ENCODE peak calls at places on chromosome 17, in six cellular contexts. One of them, this sample, is unnamed.

GRCh38 chr17:50865060-50865867 is 890 bp downstream of the TOB1 start:
- DNase-seq in A549: peak
- DNase-seq in esophagus squamous epithelium: no peak
- DNase-seq in tibial nerve: peak
- DNase-seq in CD4-positive, CD25-positive, alpha-beta regulatory T cell: peak
- DNase-seq in CD8-positive, alpha-beta memory T cell: peak
- DNase-seq in this sample: no peak

GRCh38 chr17:63151981-63152523 is 186.0 kb downstream of the TANC2 start:
- DNase-seq in A549: no peak
- DNase-seq in esophagus squamous epithelium: no peak
- DNase-seq in tibial nerve: no peak
- DNase-seq in CD4-positive, CD25-positive, alpha-beta regulatory T cell: no peak
- DNase-seq in CD8-positive, alpha-beta memory T cell: no peak
- DNase-seq in this sample: no peak

GRCh38 chr17:4533522-4534502 is 21.4 kb downstream of the MYBBP1A start:
- DNase-seq in A549: peak
- DNase-seq in esophagus squamous epithelium: no peak
- DNase-seq in tibial nerve: no peak
- DNase-seq in CD4-positive, CD25-positive, alpha-beta regulatory T cell: peak
- DNase-seq in CD8-positive, alpha-beta memory T cell: no peak
- DNase-seq in this sample: peak

GRCh38 chr17:80694085-80694991 is 149.7 kb downstream of the RPTOR start:
- DNase-seq in A549: no peak
- DNase-seq in esophagus squamous epithelium: no peak
- DNase-seq in tibial nerve: no peak
- DNase-seq in CD4-positive, CD25-positive, alpha-beta regulatory T cell: no peak
- DNase-seq in CD8-positive, alpha-beta memory T cell: no peak
- DNase-seq in this sample: no peak

GRCh38 chr17:45789874-45790273 is 5.8 kb downstream of the CRHR1 start:
- DNase-seq in A549: no peak
- DNase-seq in esophagus squamous epithelium: no peak
- DNase-seq in tibial nerve: no peak
- DNase-seq in CD4-positive, CD25-positive, alpha-beta regulatory T cell: no peak
- DNase-seq in CD8-positive, alpha-beta memory T cell: no peak
- DNase-seq in this sample: no peak

GRCh38 chr17:6639014-6639650 is 1.4 kb downstream of the KIAA0753 start:
- DNase-seq in A549: no peak
- DNase-seq in esophagus squamous epithelium: no peak
- DNase-seq in tibial nerve: no peak
- DNase-seq in CD4-positive, CD25-positive, alpha-beta regulatory T cell: no peak
- DNase-seq in CD8-positive, alpha-beta memory T cell: no peak
- DNase-seq in this sample: no peak

GRCh38 chr17:79439493-79439892 is 171.4 kb downstream of the RBFOX3 start:
- DNase-seq in A549: no peak
- DNase-seq in esophagus squamous epithelium: no peak
- DNase-seq in tibial nerve: no peak
- DNase-seq in CD4-positive, CD25-positive, alpha-beta regulatory T cell: no peak
- DNase-seq in CD8-positive, alpha-beta memory T cell: no peak
- DNase-seq in this sample: no peak

GRCh38 chr17:13001991-13002615 is 15.7 kb downstream of the ELAC2 start:
- DNase-seq in A549: no peak
- DNase-seq in esophagus squamous epithelium: no peak
- DNase-seq in tibial nerve: no peak
- DNase-seq in CD4-positive, CD25-positive, alpha-beta regulatory T cell: no peak
- DNase-seq in CD8-positive, alpha-beta memory T cell: no peak
- DNase-seq in this sample: no peak

GRCh38 chr17:71396711-71397110 is 724.1 kb upstream of the SOX9 start:
- DNase-seq in A549: no peak
- DNase-seq in esophagus squamous epithelium: no peak
- DNase-seq in tibial nerve: no peak
- DNase-seq in CD4-positive, CD25-positive, alpha-beta regulatory T cell: no peak
- DNase-seq in CD8-positive, alpha-beta memory T cell: no peak
- DNase-seq in this sample: no peak

GRCh38 chr17:66830451-66830850 is 4.5 kb upstream of the CACNG5 start:
- DNase-seq in A549: no peak
- DNase-seq in esophagus squamous epithelium: no peak
- DNase-seq in tibial nerve: no peak
- DNase-seq in CD4-positive, CD25-positive, alpha-beta regulatory T cell: no peak
- DNase-seq in CD8-positive, alpha-beta memory T cell: no peak
- DNase-seq in this sample: no peak

GRCh38 chr17:81837641-81838040 is 2.8 kb upstream of the PPP1R27 start:
- DNase-seq in A549: no peak
- DNase-seq in esophagus squamous epithelium: no peak
- DNase-seq in tibial nerve: no peak
- DNase-seq in CD4-positive, CD25-positive, alpha-beta regulatory T cell: no peak
- DNase-seq in CD8-positive, alpha-beta memory T cell: no peak
- DNase-seq in this sample: no peak

GRCh38 chr17:81867952-81868673 is 3.0 kb downstream of the ARHGDIA start:
- DNase-seq in A549: peak
- DNase-seq in esophagus squamous epithelium: no peak
- DNase-seq in tibial nerve: no peak
- DNase-seq in CD4-positive, CD25-positive, alpha-beta regulatory T cell: no peak
- DNase-seq in CD8-positive, alpha-beta memory T cell: no peak
- DNase-seq in this sample: no peak

DNA sequence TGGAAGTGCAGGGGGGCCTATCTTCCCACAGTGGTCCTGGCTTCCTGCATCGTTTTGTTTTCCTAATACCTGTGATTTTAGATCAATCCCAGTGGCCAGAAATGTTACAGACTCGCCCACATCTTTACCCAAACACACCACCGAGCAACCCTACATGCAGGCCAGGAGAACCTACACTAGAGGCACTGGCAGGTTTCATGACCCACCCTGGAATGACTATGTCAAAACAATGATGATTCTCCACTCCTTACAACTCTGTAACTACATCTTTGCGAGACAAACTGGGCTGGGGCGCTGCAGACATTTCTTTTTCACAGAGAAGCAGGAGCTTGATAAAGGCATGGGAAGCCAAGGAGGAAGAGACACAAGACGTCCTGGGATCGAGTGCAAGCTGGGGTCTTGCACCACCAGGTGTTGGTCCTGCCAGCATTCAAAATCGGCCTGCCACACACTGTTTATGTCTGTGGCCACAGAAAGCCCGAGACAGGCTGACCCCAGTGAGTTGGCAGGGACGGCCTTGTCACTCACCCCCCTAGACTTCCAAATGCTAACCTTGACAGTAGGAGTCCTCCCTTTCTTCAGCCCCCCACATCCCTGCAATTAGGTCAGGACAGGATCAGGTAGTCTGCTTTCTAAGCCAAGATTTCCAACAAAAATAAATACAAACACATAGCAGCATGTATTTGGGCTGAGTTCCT is 32.4 kb downstream of the UBE2O start:
- DNase-seq in A549: no peak
- DNase-seq in esophagus squamous epithelium: no peak
- DNase-seq in tibial nerve: no peak
- DNase-seq in CD4-positive, CD25-positive, alpha-beta regulatory T cell: no peak
- DNase-seq in CD8-positive, alpha-beta memory T cell: no peak
- DNase-seq in this sample: no peak
- H3K27ac ChIP-seq in A549: no peak
- H3K27ac ChIP-seq in esophagus squamous epithelium: no peak
- H3K27ac ChIP-seq in tibial nerve: no peak
- H3K27ac ChIP-seq in CD4-positive, CD25-positive, alpha-beta regulatory T cell: no peak
- H3K27ac ChIP-seq in CD8-positive, alpha-beta memory T cell: no peak
- H3K27ac ChIP-seq in this sample: no peak

GRCh38 chr17:28576758-28577465 is at the start of gene ALDOC:
- DNase-seq in A549: peak
- DNase-seq in esophagus squamous epithelium: peak
- DNase-seq in tibial nerve: peak
- DNase-seq in CD4-positive, CD25-positive, alpha-beta regulatory T cell: peak
- DNase-seq in CD8-positive, alpha-beta memory T cell: peak
- DNase-seq in this sample: peak

GRCh38 chr17:28579526-28579925 is 2.8 kb upstream of the ALDOC start:
- DNase-seq in A549: no peak
- DNase-seq in esophagus squamous epithelium: no peak
- DNase-seq in tibial nerve: no peak
- DNase-seq in CD4-positive, CD25-positive, alpha-beta regulatory T cell: no peak
- DNase-seq in CD8-positive, alpha-beta memory T cell: no peak
- DNase-seq in this sample: no peak

GRCh38 chr17:28580925-28581324 is 4.2 kb upstream of the ALDOC start:
- DNase-seq in A549: no peak
- DNase-seq in esophagus squamous epithelium: no peak
- DNase-seq in tibial nerve: no peak
- DNase-seq in CD4-positive, CD25-positive, alpha-beta regulatory T cell: no peak
- DNase-seq in CD8-positive, alpha-beta memory T cell: no peak
- DNase-seq in this sample: no peak

GRCh38 chr17:28577466-28577824 is 750 bp upstream of the ALDOC start:
- DNase-seq in A549: no peak
- DNase-seq in esophagus squamous epithelium: no peak
- DNase-seq in tibial nerve: no peak
- DNase-seq in CD4-positive, CD25-positive, alpha-beta regulatory T cell: no peak
- DNase-seq in CD8-positive, alpha-beta memory T cell: no peak
- DNase-seq in this sample: no peak

DNA sequence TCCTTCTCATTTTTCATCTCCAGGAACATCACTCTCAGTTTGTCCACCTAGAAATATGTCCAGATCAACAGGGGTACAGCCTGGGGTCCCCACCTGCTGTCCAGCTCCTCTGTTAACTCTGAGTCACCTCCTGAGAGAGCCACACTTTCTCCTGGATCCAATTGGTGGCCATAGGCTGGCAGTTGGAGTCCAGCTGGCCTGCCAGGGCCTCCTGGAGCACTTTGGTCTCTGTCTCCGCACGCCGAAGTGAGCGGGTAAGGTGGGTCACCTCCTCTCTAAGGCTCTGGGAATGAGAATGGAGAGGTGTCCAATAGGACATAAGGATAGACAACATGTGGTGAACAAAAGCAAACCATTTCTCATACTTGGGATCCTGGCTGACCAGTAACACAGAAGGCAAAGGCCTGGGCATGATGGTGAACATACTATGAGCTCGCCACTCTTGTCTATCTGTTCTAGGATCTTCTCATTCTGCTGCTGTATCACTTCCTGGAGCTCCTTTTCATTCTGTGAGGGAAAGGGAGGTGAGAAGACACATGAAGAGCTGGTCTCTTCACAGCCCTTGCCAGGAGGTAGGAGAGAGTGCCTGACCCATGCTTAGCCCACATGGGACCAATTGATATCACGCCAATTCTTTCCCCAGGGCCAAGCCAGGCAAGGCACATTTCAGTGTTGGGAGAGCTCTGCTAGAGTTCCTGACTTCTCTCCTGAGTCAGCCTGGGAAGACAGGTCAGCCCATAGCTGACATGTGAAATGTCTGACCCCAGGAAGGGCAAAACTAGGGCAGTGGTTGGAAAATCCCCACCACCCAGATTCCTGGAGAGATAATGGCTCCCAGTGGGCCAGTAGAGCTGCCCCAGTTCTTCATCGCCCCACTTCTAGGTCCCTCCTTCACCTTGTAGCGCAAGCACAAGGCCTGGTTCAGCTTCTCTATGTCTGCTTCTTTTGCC is 1.8 kb upstream of the ALDOC start:
- DNase-seq in A549: no peak
- DNase-seq in esophagus squamous epithelium: no peak
- DNase-seq in tibial nerve: no peak
- DNase-seq in CD4-positive, CD25-positive, alpha-beta regulatory T cell: no peak
- DNase-seq in CD8-positive, alpha-beta memory T cell: no peak
- DNase-seq in this sample: no peak
- H3K27ac ChIP-seq in A549: no peak
- H3K27ac ChIP-seq in esophagus squamous epithelium: no peak
- H3K27ac ChIP-seq in tibial nerve: no peak
- H3K27ac ChIP-seq in CD4-positive, CD25-positive, alpha-beta regulatory T cell: peak
- H3K27ac ChIP-seq in CD8-positive, alpha-beta memory T cell: no peak
- H3K27ac ChIP-seq in this sample: peak

GRCh38 chr17:40068129-40068581 is 5.4 kb downstream of the THRA start:
- DNase-seq in A549: no peak
- DNase-seq in esophagus squamous epithelium: no peak
- DNase-seq in tibial nerve: peak
- DNase-seq in CD4-positive, CD25-positive, alpha-beta regulatory T cell: no peak
- DNase-seq in CD8-positive, alpha-beta memory T cell: no peak
- DNase-seq in this sample: no peak
- H3K27ac ChIP-seq in A549: peak
- H3K27ac ChIP-seq in esophagus squamous epithelium: peak
- H3K27ac ChIP-seq in tibial nerve: peak
- H3K27ac ChIP-seq in CD4-positive, CD25-positive, alpha-beta regulatory T cell: peak
- H3K27ac ChIP-seq in CD8-positive, alpha-beta memory T cell: peak
- H3K27ac ChIP-seq in this sample: peak

GRCh38 chr17:68260051-68260762 is 12.4 kb downstream of the AMZ2 start:
- DNase-seq in A549: no peak
- DNase-seq in esophagus squamous epithelium: no peak
- DNase-seq in tibial nerve: no peak
- DNase-seq in CD4-positive, CD25-positive, alpha-beta regulatory T cell: no peak
- DNase-seq in CD8-positive, alpha-beta memory T cell: no peak
- DNase-seq in this sample: no peak

GRCh38 chr17:68255151-68255550 is 7.3 kb downstream of the AMZ2 start:
- DNase-seq in A549: no peak
- DNase-seq in esophagus squamous epithelium: no peak
- DNase-seq in tibial nerve: no peak
- DNase-seq in CD4-positive, CD25-positive, alpha-beta regulatory T cell: no peak
- DNase-seq in CD8-positive, alpha-beta memory T cell: no peak
- DNase-seq in this sample: no peak

GRCh38 chr17:68257924-68258323 is 10.1 kb downstream of the AMZ2 start:
- DNase-seq in A549: no peak
- DNase-seq in esophagus squamous epithelium: no peak
- DNase-seq in tibial nerve: no peak
- DNase-seq in CD4-positive, CD25-positive, alpha-beta regulatory T cell: peak
- DNase-seq in CD8-positive, alpha-beta memory T cell: no peak
- DNase-seq in this sample: no peak

GRCh38 chr17:68255731-68256538 is 8.1 kb downstream of the AMZ2 start:
- DNase-seq in A549: no peak
- DNase-seq in esophagus squamous epithelium: no peak
- DNase-seq in tibial nerve: no peak
- DNase-seq in CD4-positive, CD25-positive, alpha-beta regulatory T cell: peak
- DNase-seq in CD8-positive, alpha-beta memory T cell: no peak
- DNase-seq in this sample: no peak
- H3K27ac ChIP-seq in A549: no peak
- H3K27ac ChIP-seq in esophagus squamous epithelium: no peak
- H3K27ac ChIP-seq in tibial nerve: no peak
- H3K27ac ChIP-seq in CD4-positive, CD25-positive, alpha-beta regulatory T cell: peak
- H3K27ac ChIP-seq in CD8-positive, alpha-beta memory T cell: peak
- H3K27ac ChIP-seq in this sample: no peak

GRCh38 chr17:59870482-59870881 is 22.3 kb downstream of the TUBD1 start:
- DNase-seq in A549: no peak
- DNase-seq in esophagus squamous epithelium: no peak
- DNase-seq in tibial nerve: no peak
- DNase-seq in CD4-positive, CD25-positive, alpha-beta regulatory T cell: no peak
- DNase-seq in CD8-positive, alpha-beta memory T cell: no peak
- DNase-seq in this sample: no peak
- H3K27ac ChIP-seq in A549: no peak
- H3K27ac ChIP-seq in esophagus squamous epithelium: no peak
- H3K27ac ChIP-seq in tibial nerve: no peak
- H3K27ac ChIP-seq in CD4-positive, CD25-positive, alpha-beta regulatory T cell: no peak
- H3K27ac ChIP-seq in CD8-positive, alpha-beta memory T cell: no peak
- H3K27ac ChIP-seq in this sample: no peak

DNA sequence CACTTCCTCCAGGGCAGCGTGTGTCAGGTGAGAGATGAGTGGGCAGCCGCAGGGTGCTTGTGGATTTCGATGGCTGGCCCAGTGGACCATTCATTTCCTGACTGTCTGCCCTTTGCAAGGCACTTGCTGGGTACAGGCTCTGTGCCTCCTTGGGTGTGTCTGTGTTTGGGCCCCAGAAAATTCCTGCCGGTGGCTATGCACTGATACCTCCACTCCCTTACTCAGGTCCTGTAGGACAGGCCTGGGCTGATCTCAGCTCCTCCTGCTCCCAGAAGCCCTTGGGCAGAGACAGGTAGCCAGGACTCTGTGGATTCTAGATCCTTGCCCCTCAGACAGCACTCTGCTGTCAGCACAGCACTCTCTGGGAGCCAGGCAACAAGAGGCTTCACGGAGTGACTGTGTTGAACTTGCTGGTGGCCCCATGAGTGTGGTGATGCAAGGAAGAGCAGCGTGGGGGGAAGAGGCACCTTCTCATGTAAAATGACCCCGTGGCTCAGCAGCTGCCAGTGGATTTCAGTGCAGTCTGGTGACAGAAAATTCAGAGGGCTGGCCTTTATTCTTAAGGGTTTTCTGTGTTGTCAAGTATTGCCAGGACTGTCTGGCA is 29.0 kb downstream of the PGS1 start:
- DNase-seq in A549: no peak
- DNase-seq in esophagus squamous epithelium: no peak
- DNase-seq in tibial nerve: no peak
- DNase-seq in CD4-positive, CD25-positive, alpha-beta regulatory T cell: no peak
- DNase-seq in CD8-positive, alpha-beta memory T cell: no peak
- DNase-seq in this sample: no peak
- H3K27ac ChIP-seq in A549: no peak
- H3K27ac ChIP-seq in esophagus squamous epithelium: peak
- H3K27ac ChIP-seq in tibial nerve: no peak
- H3K27ac ChIP-seq in CD4-positive, CD25-positive, alpha-beta regulatory T cell: no peak
- H3K27ac ChIP-seq in CD8-positive, alpha-beta memory T cell: no peak
- H3K27ac ChIP-seq in this sample: no peak

This sample was measured in caudate nucleus.